ENCODE peak calls at places on chromosomes 12 and 14, in five cellular contexts. D is A549, Q is HepG2, W is H1, U is K562. M is an unnamed sample.
A peak's percentile ranks its signal among the peaks of the same experiment; 100 is the strongest.

GRCh38 chr12:10241781-10242180 is 29.1 kb downstream of the GABARAPL1 start:
- DNase-seq in U (no peak), W (no peak), Q (no peak), D (no peak), M (no peak)

GRCh38 chr12:39157696-39158342 is 252.4 kb upstream of the CPNE8 start:
- DNase-seq in D (no peak), U (no peak), W (no peak), Q (no peak), M (no peak)

GRCh38 chr12:120157678-120158077 is 36.8 kb downstream of the GCN1 start:
- DNase-seq in W (no peak), Q (no peak), D (no peak), U (no peak), M (no peak)

GRCh38 chr14:66758031-66758613 is 250.2 kb downstream of the GPHN start:
- DNase-seq in D (no peak), U (no peak), Q (peak; percentile 50), W (no peak), M (no peak)

GRCh38 chr12:26971963-26972362 is 33.7 kb downstream of the FGFR1OP2 start:
- DNase-seq in Q (no peak), D (no peak), U (no peak), W (no peak), M (no peak)

GRCh38 chr12:22525426-22525825 is 18.9 kb downstream of the C2CD5 start:
- DNase-seq in Q (no peak), U (no peak), W (no peak), D (no peak), M (peak; percentile 50)

GRCh38 chr12:52063986-52064649 is 5.7 kb upstream of the ATG101 start:
- DNase-seq in U (no peak), W (no peak), D (no peak), Q (no peak), M (peak; percentile 97)

GRCh38 chr14:104870368-104871144 is 5.5 kb downstream of the CEP170B start:
- DNase-seq in Q (peak; percentile 21), W (peak; percentile 81), U (no peak), D (peak; percentile 45), M (no peak)

GRCh38 chr12:124715121-124715990 is 147.9 kb upstream of the NCOR2 start:
- DNase-seq in D (no peak), W (no peak), Q (no peak), U (peak; percentile 38), M (peak; percentile 35)

GRCh38 chr12:119088917-119089667 is 89.6 kb upstream of the HSPB8 start:
- DNase-seq in W (peak; percentile 69), Q (no peak), D (no peak), U (no peak), M (no peak)

GRCh38 chr12:114692558-114693531 is 8.9 kb upstream of the TBX3 start:
- DNase-seq in D (no peak), Q (no peak), W (peak; percentile 69), U (no peak), M (no peak)

GRCh38 chr14:76995279-76996035 is 33.1 kb downstream of the IRF2BPL start:
- DNase-seq in Q (no peak), W (peak; percentile 52), D (no peak), U (no peak), M (no peak)

GRCh38 chr12:106712768-106713167 is 61.7 kb upstream of the RIC8B start:
- DNase-seq in D (no peak), U (no peak), W (no peak), Q (no peak), M (no peak)

GRCh38 chr12:102501773-102502172 is 21.4 kb upstream of the IGF1 start:
- DNase-seq in U (no peak), Q (no peak), W (no peak), D (no peak), M (no peak)

GRCh38 chr14:30443368-30444007 is 115.5 kb upstream of the G2E3 start:
- DNase-seq in D (peak; percentile 3), U (no peak), W (no peak), Q (peak; percentile 77), M (peak; percentile 46)

GRCh38 chr14:21107360-21107781 is 6.5 kb downstream of the TMEM253 start:
- DNase-seq in W (no peak), U (peak; percentile 31), D (no peak), Q (no peak), M (peak; percentile 48)

GRCh38 chr14:47539065-47539464 is 136.3 kb downstream of the MDGA2 start:
- DNase-seq in Q (peak; percentile 10), D (no peak), W (peak; percentile 53), U (no peak), M (no peak)

GRCh38 chr12:110934093-110934852 is 13.9 kb upstream of the MYL2 start:
- DNase-seq in Q (peak; percentile 35), D (peak; percentile 80), U (no peak), W (peak; percentile 46), M (no peak)

GRCh38 chr14:71319646-71320045 is 412.4 kb downstream of the PCNX1 start:
- DNase-seq in U (no peak), Q (no peak), D (peak; percentile 13), W (no peak), M (peak; percentile 36)

GRCh38 chr12:23399402-23399933 is 550.0 kb downstream of the SOX5 start:
- DNase-seq in W (no peak), D (no peak), Q (no peak), U (no peak), M (no peak)

GRCh38 chr12:40105265-40105514 is 691 bp downstream of the SLC2A13 start:
- DNase-seq in D (no peak), Q (no peak), W (no peak), U (no peak), M (no peak)

GRCh38 chr14:59214702-59215302 is 26.3 kb downstream of the DAAM1 start:
- DNase-seq in W (no peak), D (no peak), U (no peak), Q (no peak), M (no peak)

GRCh38 chr12:77124767-77125166 is 59.4 kb upstream of the E2F7 start:
- DNase-seq in U (no peak), D (no peak), W (no peak), Q (no peak), M (peak; percentile 49)

GRCh38 chr12:125220404-125221273 is 155.4 kb downstream of the AACS start:
- DNase-seq in Q (no peak), D (no peak), U (no peak), W (no peak), M (no peak)

GRCh38 chr12:26496170-26496569 is 300.8 kb downstream of the SSPN start:
- DNase-seq in W (no peak), Q (no peak), U (no peak), D (no peak), M (no peak)

GRCh38 chr12:132407525-132407924 is 78.1 kb upstream of the GALNT9 start:
- DNase-seq in U (peak; percentile 47), D (no peak), Q (no peak), W (no peak), M (no peak)

GRCh38 chr14:93337143-93337753 is 4.4 kb upstream of the BTBD7 start:
- DNase-seq in W (no peak), D (no peak), Q (no peak), U (no peak), M (no peak)

GRCh38 chr12:89333564-89334252 is 18.6 kb downstream of the DUSP6 start:
- DNase-seq in U (no peak), Q (no peak), D (no peak), W (no peak), M (no peak)

GRCh38 chr14:30223385-30223785 is 295.7 kb upstream of the PRKD1 start:
- DNase-seq in W (no peak), D (peak; percentile 18), Q (peak; percentile 71), U (no peak), M (peak; percentile 95)

DNA sequence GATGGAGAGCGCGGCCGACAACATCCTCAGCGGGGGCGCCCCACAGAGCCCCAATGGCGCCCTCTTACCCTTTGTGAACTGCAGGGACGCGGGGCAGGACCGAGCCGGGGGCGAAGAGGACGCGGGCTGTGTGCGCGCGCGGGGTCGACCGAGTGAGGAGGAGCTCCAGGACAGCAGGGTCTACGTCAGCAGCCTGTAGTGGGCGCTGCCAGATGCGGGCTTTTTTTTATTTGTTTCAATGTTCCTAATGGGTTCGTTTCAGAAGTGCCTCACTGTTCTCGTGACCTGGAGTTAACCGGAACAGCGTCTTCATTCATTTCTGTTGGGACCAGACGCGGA is 103.8 kb upstream of the FKBP4 start:
- DNase-seq in Q (no peak), U (no peak), D (no peak), W (no peak), M (peak; percentile 7)
- TF ChIP-seq MAFK in Q (no peak), U (no peak), D (no peak), W (no peak), M (no peak)

GRCh38 chr12:11916113-11916512 is 154.6 kb upstream of the BCL2L14 start:
- DNase-seq in D (no peak), W (no peak), U (no peak), Q (no peak), M (no peak)

GRCh38 chr12:11923067-11923466 is 147.7 kb upstream of the BCL2L14 start:
- DNase-seq in D (no peak), U (no peak), Q (no peak), W (no peak), M (no peak)

GRCh38 chr12:11922361-11922760 is 148.4 kb upstream of the BCL2L14 start:
- DNase-seq in D (no peak), U (no peak), W (no peak), Q (peak; percentile 74), M (no peak)

GRCh38 chr12:11920231-11920630 is 150.5 kb upstream of the BCL2L14 start:
- DNase-seq in U (no peak), W (no peak), D (no peak), Q (no peak), M (peak; percentile 15)

DNA sequence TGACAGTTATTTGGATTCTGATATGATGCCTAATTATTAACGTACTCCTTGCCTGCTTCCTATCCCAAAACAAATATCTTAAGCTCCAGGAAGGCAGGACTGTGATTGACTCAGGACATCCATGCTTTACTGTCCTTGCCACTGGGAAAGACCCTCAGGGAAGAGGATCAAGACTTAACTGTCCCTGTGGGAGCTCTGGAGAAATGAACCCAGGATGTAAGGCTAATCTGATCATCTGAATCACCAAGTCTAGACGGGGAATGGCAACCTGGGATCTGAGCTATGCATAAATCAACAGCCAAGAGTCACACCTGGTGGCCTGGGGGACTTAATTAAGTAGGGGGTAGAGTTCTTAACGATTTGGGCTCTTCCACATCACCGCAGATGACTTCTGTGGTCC is 153.2 kb upstream of the BCL2L14 start:
- DNase-seq in U (no peak), W (no peak), Q (no peak), D (no peak), M (no peak)
- TF ChIP-seq MAFK in U (no peak), W (no peak), Q (no peak), D (no peak), M (no peak)

GRCh38 chr12:43151406-43152080 is 400.5 kb downstream of the ADAMTS20 start:
- DNase-seq in W (no peak), D (no peak), U (no peak), Q (no peak), M (no peak)
- TF ChIP-seq MAFK in W (no peak), D (no peak), U (no peak), Q (no peak), M (no peak)

DNA sequence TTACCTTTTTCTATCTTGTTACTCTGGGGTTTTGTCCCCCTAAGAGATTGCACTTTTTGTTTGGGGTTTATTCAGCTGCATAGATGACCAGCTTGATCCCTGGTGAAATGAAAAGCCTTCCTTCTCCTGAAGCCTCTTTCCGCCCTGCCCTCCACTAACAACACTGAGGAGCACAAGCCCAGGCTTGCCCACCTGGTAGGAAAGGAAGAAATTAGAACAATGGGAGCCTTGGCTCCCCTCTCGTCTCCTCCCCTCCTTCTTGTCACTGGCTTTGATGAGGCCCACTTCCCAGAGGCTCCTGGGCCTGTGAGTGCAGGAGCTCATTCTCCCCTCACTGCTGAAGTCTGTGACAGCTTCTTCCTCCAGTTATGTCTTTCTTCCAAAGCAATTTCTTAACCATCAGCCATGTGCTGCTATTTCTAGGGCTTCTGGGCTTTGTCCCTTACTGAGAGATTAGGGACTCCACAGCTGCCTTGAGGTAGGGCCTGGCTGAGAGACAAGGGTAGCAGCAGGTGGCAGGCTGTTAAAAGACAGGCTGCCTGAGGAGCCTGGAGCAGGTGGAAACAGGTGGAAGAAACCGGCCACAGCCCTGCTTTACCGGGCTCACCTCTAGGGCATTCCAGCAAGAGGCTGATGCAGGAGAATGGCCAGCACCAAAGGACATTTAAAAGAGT is 53.7 kb upstream of the SRSF5 start:
- DNase-seq in W (peak; percentile 67), Q (no peak), U (no peak), D (no peak), M (no peak)
- TF ChIP-seq MAFK in W (no peak), Q (no peak), U (no peak), D (no peak), M (no peak)

M was measured in IMR-90.